ENCODE peak calls at places on chromosomes 6 and 20, in six cellular contexts. K is heart left ventricle, N is AG10803, S is psoas muscle, W is lower lobe of right lung, O is choroid plexus epithelial cell. A is an unnamed sample.
A peak's percentile ranks its signal among the peaks of the same experiment; 100 is the strongest.

GRCh38 chr6:163438940-163439335 is 24.4 kb downstream of the QKI start:
- DNase-seq in K (peak; percentile 43), N (no peak), S (peak; percentile 62), W (peak; percentile 49), O (no peak), A (peak; percentile 46)

GRCh38 chr6:132813173-132813856 is 1.1 kb upstream of the RPS12 start:
- DNase-seq in K (peak; percentile 39), N (peak; percentile 30), S (peak; percentile 66), W (peak; percentile 70), O (peak; percentile 66), A (peak; percentile 61)

GRCh38 chr20:50721881-50722281 is 9.5 kb upstream of the PARD6B start:
- DNase-seq in K (peak; percentile 57), N (peak; percentile 10), S (peak; percentile 91), W (no peak), O (peak; percentile 60), A (no peak)

GRCh38 chr20:38680492-38681118 is 43.7 kb upstream of the SLC32A1 start:
- DNase-seq in K (no peak), N (peak; percentile 7), S (no peak), W (no peak), O (peak; percentile 48), A (no peak)

GRCh38 chr20:51462566-51463276 is 79.8 kb downstream of the NFATC2 start:
- DNase-seq in K (peak; percentile 84), N (peak; percentile 74), S (peak; percentile 93), W (peak; percentile 56), O (peak; percentile 80), A (peak; percentile 77)

GRCh38 chr6:34514593-34515472 is 41.3 kb downstream of the SPDEF start:
- DNase-seq in K (no peak), N (peak; percentile 28), S (peak; percentile 50), W (peak; percentile 35), O (peak; percentile 80), A (peak; percentile 62)

GRCh38 chr6:26536571-26537159 is 1.5 kb upstream of the HMGN4 start:
- DNase-seq in K (no peak), N (peak; percentile 64), S (no peak), W (no peak), O (peak; percentile 84), A (no peak)

GRCh38 chr20:61317966-61318520 is 66.0 kb downstream of the CDH4 start:
- DNase-seq in K (no peak), N (peak; percentile 34), S (no peak), W (no peak), O (no peak), A (no peak)

GRCh38 chr6:105459049-105459448 is 56.2 kb upstream of the PREP start:
- DNase-seq in K (no peak), N (no peak), S (no peak), W (no peak), O (no peak), A (no peak)

GRCh38 chr6:165218816-165219215 is 90.6 kb downstream of the C6orf118 start:
- DNase-seq in K (no peak), N (peak; percentile 65), S (no peak), W (no peak), O (peak; percentile 5), A (no peak)

GRCh38 chr6:6414946-6415345 is 94.5 kb upstream of the F13A1 start:
- DNase-seq in K (no peak), N (no peak), S (no peak), W (no peak), O (no peak), A (no peak)

GRCh38 chr6:42012501-42013133 is 37.7 kb upstream of the TAF8 start:
- DNase-seq in K (no peak), N (peak; percentile 7), S (no peak), W (no peak), O (peak; percentile 32), A (no peak)

GRCh38 chr6:41723178-41723935 is 12.1 kb downstream of the TFEB start:
- DNase-seq in K (peak; percentile 84), N (peak; percentile 91), S (peak; percentile 92), W (peak; percentile 93), O (peak; percentile 95), A (peak; percentile 92)

GRCh38 chr6:157143171-157143884 is 180.0 kb downstream of the TMEM242 start:
- DNase-seq in K (no peak), N (peak; percentile 80), S (no peak), W (no peak), O (peak; percentile 59), A (peak; percentile 67)

GRCh38 chr6:28597217-28597835 is 71.6 kb downstream of the GPX5 start:
- DNase-seq in K (no peak), N (peak; percentile 39), S (no peak), W (no peak), O (peak; percentile 72), A (no peak)

GRCh38 chr6:14638932-14639875 is 521.6 kb downstream of the CD83 start:
- DNase-seq in K (peak; percentile 73), N (peak; percentile 53), S (peak; percentile 85), W (no peak), O (peak; percentile 39), A (no peak)

GRCh38 chr20:40536866-40537265 is 152.2 kb downstream of the MAFB start:
- DNase-seq in K (no peak), N (peak; percentile 16), S (no peak), W (no peak), O (no peak), A (no peak)

GRCh38 chr20:59412251-59412650 is 111.8 kb downstream of the EDN3 start:
- DNase-seq in K (no peak), N (no peak), S (no peak), W (no peak), O (no peak), A (no peak)

GRCh38 chr6:136051140-136051775 is 198.9 kb downstream of the MTFR2 start:
- DNase-seq in K (peak; percentile 33), N (no peak), S (no peak), W (no peak), O (peak; percentile 93), A (no peak)

GRCh38 chr6:6952484-6952883 is 155.3 kb upstream of the RREB1 start:
- DNase-seq in K (no peak), N (no peak), S (no peak), W (no peak), O (no peak), A (no peak)

DNA sequence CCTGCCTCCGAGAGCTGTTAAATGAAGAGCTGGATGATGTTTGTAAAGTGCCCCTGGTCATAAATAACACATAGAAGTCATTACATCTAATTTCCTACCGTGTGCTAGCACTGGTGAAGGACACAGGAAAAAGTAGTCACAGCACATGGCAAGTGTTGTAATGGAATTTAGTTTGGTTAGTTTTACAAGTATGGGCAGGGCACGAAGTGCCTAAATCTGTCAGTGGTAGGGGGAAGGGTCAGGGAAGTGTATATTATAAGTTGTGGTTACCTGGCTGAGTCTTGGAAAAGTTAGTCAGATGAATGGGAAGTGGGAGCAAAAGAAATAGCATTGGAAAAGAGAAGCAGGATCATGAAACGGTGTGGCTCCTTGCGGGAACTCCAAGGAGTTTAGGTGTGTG is 1.6 kb downstream of the RIPPLY2 start:
- DNase-seq in K (no peak), N (no peak), S (no peak), W (no peak), O (no peak), A (no peak)
- H3K4me3 ChIP-seq in K (no peak overlapping the region), N (no peak overlapping the region), S (no peak overlapping the region), W (no peak overlapping the region), O (no peak overlapping the region), A (no peak overlapping the region)

DNA sequence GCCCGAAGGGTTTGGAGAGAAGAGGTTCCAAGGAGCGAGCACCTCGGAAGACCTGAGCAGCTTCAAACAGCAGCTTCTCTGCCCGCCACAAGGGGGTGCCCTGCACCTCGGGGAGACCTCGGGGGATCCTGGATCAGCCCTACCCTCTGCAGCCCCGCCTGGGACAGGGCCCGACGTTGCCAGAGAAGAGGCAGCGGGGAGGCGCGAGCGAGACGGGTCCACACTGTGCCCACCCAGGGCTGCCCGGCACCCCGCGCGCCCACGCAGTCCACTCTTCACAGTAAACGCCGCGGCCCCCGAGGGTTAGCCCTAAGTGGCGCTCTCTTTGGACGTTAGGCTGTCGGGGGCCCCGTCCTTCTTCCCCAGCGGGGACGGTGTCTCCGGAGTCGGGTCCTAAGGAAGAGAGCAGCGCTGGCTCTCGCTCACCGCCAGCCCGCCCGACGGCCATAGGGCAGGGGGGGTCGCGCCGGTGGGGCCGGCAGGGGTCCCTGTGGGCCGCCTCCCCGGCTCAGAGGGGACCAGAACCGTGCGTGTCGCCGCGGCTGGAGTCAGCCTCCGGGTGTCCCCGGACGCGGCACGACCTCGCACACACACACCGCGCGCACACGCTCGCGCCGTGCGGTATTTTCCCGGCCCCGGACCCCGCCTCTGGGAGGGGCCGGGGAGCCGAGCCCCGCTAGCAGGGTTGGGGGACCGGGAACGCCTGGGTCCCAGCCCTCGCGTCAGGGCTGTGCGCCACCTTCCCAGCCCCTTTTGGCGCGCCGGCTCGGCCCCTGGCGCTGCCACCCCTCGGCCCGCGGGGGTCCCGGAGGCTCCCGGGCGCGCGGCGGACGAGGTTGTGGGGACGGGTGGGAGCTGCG is 929 bp downstream of the CDH22 start:
- DNase-seq in K (peak; percentile 29), N (peak; percentile 38), S (peak; percentile 81), W (peak; percentile 72), O (peak; percentile 54), A (peak; percentile 82)
- H3K4me3 ChIP-seq in K (peak overlapping the region; percentile 22), N (no peak overlapping the region), S (peak overlapping the region; percentile 63), W (peak overlapping the region; percentile 51), O (no peak overlapping the region), A (no peak overlapping the region)

GRCh38 chr20:36613974-36614373 is 8.4 kb downstream of the RAB5IF start:
- DNase-seq in K (no peak), N (no peak), S (no peak), W (no peak), O (no peak), A (no peak)
- H3K4me3 ChIP-seq in K (no peak overlapping the region), N (no peak overlapping the region), S (no peak overlapping the region), W (no peak overlapping the region), O (no peak overlapping the region), A (no peak overlapping the region)

GRCh38 chr20:24756292-24757025 is 192.6 kb upstream of the CST7 start:
- DNase-seq in K (no peak), N (no peak), S (no peak), W (no peak), O (no peak), A (no peak)
- H3K4me3 ChIP-seq in K (no peak overlapping the region), N (no peak overlapping the region), S (no peak overlapping the region), W (no peak overlapping the region), O (no peak overlapping the region), A (no peak overlapping the region)

GRCh38 chr20:58147628-58148370 is 80.7 kb downstream of the ANKRD60 start:
- DNase-seq in K (no peak), N (no peak), S (no peak), W (no peak), O (no peak), A (peak; percentile 48)
- H3K4me3 ChIP-seq in K (no peak overlapping the region), N (no peak overlapping the region), S (no peak overlapping the region), W (no peak overlapping the region), O (no peak overlapping the region), A (no peak overlapping the region)

DNA sequence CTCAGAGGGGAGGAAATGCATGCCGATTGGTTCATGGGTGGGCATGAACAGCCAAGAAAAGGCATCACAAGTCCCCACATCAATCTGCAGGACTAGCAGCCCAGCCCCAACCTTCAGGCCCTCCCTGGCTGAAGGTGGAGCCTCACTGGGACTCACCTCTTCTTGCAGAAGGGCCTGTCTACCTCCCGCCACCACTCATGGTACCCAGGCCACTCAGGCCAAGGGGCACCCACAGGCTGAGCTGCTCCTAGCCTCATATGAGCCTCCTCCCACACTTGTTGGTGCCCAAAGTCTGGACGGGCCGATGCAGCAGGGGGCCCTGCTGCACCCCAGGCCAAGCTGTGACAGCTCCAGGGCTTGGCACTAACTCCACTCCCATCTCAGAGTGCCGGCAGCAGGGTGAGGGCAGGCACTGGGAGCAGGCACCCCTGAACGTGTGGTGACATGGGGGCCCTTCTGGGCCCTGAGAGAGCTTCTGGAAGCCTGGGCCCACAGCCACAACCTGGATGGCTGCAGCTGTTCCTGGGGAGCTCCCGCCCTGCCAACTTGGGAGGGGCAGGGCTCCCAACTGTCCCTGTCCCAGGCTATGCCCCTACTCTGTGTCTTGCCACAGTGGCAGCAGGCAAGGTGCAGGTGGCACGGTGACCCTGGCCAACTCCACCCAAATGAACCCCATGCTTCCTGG is 13.7 kb upstream of the FUT9 start:
- DNase-seq in K (no peak), N (no peak), S (peak; percentile 36), W (no peak), O (no peak), A (no peak)
- H3K4me3 ChIP-seq in K (no peak overlapping the region), N (no peak overlapping the region), S (no peak overlapping the region), W (no peak overlapping the region), O (no peak overlapping the region), A (no peak overlapping the region)